ENCODE peak calls at places on chromosomes 1 and 21, in seven cellular contexts. One of them, this sample, is unnamed.

GRCh38 chr1:242017580-242018233 is 18.8 kb upstream of the MAP1LC3C start:
- DNase-seq in H1: peak
- DNase-seq in neuronal stem cell: no peak
- DNase-seq in H9: peak
- DNase-seq in IMR-90: peak
- DNase-seq in trophoblast cell: peak
- DNase-seq in mesendoderm: peak
- DNase-seq in this sample: peak

GRCh38 chr1:48027533-48027835 is 30.3 kb upstream of the TRABD2B start:
- DNase-seq in H9: no peak
- DNase-seq in trophoblast cell: no peak
- DNase-seq in IMR-90: no peak
- DNase-seq in mesendoderm: peak
- DNase-seq in H1: no peak
- DNase-seq in neuronal stem cell: no peak
- DNase-seq in this sample: no peak

GRCh38 chr1:11804666-11805453 is 904 bp downstream of the MTHFR start:
- DNase-seq in H1: peak
- DNase-seq in mesendoderm: peak
- DNase-seq in H9: no peak
- DNase-seq in neuronal stem cell: no peak
- DNase-seq in trophoblast cell: no peak
- DNase-seq in IMR-90: peak
- DNase-seq in this sample: peak

GRCh38 chr1:187516874-187517273 is 688.1 kb downstream of the PLA2G4A start:
- DNase-seq in mesendoderm: no peak
- DNase-seq in IMR-90: no peak
- DNase-seq in H9: no peak
- DNase-seq in neuronal stem cell: no peak
- DNase-seq in trophoblast cell: no peak
- DNase-seq in H1: no peak
- DNase-seq in this sample: no peak

GRCh38 chr1:234990874-234991801 is 137.5 kb downstream of the TOMM20 start:
- DNase-seq in neuronal stem cell: no peak
- DNase-seq in H1: no peak
- DNase-seq in mesendoderm: no peak
- DNase-seq in IMR-90: no peak
- DNase-seq in trophoblast cell: no peak
- DNase-seq in H9: no peak
- DNase-seq in this sample: no peak

GRCh38 chr21:41614456-41615010 is 106.6 kb upstream of the TMPRSS2 start:
- DNase-seq in neuronal stem cell: no peak
- DNase-seq in H9: no peak
- DNase-seq in IMR-90: no peak
- DNase-seq in H1: no peak
- DNase-seq in mesendoderm: no peak
- DNase-seq in trophoblast cell: no peak
- DNase-seq in this sample: no peak

GRCh38 chr1:200561856-200562214 is 58.7 kb downstream of the KIF14 start:
- DNase-seq in H9: no peak
- DNase-seq in trophoblast cell: no peak
- DNase-seq in mesendoderm: no peak
- DNase-seq in neuronal stem cell: no peak
- DNase-seq in IMR-90: no peak
- DNase-seq in H1: no peak
- DNase-seq in this sample: no peak

GRCh38 chr1:169193191-169193850 is 86.8 kb downstream of the ATP1B1 start:
- DNase-seq in IMR-90: peak
- DNase-seq in H9: no peak
- DNase-seq in neuronal stem cell: no peak
- DNase-seq in H1: no peak
- DNase-seq in trophoblast cell: no peak
- DNase-seq in mesendoderm: peak
- DNase-seq in this sample: no peak

GRCh38 chr1:24323281-24323680 is 4.1 kb downstream of the GRHL3 start:
- DNase-seq in H9: no peak
- DNase-seq in H1: no peak
- DNase-seq in mesendoderm: no peak
- DNase-seq in IMR-90: no peak
- DNase-seq in trophoblast cell: no peak
- DNase-seq in neuronal stem cell: no peak
- DNase-seq in this sample: no peak

GRCh38 chr1:237041795-237042466 is at the start of gene RYR2:
- DNase-seq in trophoblast cell: no peak
- DNase-seq in neuronal stem cell: peak
- DNase-seq in H9: peak
- DNase-seq in mesendoderm: peak
- DNase-seq in IMR-90: no peak
- DNase-seq in H1: peak
- DNase-seq in this sample: no peak

GRCh38 chr1:202018476-202019234 is 8.3 kb downstream of the ELF3 start:
- DNase-seq in neuronal stem cell: no peak
- DNase-seq in trophoblast cell: peak
- DNase-seq in IMR-90: no peak
- DNase-seq in H9: no peak
- DNase-seq in H1: no peak
- DNase-seq in mesendoderm: peak
- DNase-seq in this sample: no peak

GRCh38 chr1:234772345-234773147 is 162.6 kb upstream of the IRF2BP2 start:
- DNase-seq in H9: peak
- DNase-seq in neuronal stem cell: no peak
- DNase-seq in IMR-90: peak
- DNase-seq in H1: no peak
- DNase-seq in trophoblast cell: peak
- DNase-seq in mesendoderm: peak
- DNase-seq in this sample: peak

GRCh38 chr1:67618285-67619018 is 66.5 kb upstream of the GADD45A start:
- DNase-seq in mesendoderm: no peak
- DNase-seq in H9: no peak
- DNase-seq in neuronal stem cell: no peak
- DNase-seq in trophoblast cell: peak
- DNase-seq in H1: peak
- DNase-seq in IMR-90: peak
- DNase-seq in this sample: peak

GRCh38 chr1:245771521-245772281 is 616.9 kb downstream of the KIF26B start:
- DNase-seq in IMR-90: peak
- DNase-seq in neuronal stem cell: no peak
- DNase-seq in mesendoderm: no peak
- DNase-seq in trophoblast cell: peak
- DNase-seq in H1: no peak
- DNase-seq in H9: no peak
- DNase-seq in this sample: peak

DNA sequence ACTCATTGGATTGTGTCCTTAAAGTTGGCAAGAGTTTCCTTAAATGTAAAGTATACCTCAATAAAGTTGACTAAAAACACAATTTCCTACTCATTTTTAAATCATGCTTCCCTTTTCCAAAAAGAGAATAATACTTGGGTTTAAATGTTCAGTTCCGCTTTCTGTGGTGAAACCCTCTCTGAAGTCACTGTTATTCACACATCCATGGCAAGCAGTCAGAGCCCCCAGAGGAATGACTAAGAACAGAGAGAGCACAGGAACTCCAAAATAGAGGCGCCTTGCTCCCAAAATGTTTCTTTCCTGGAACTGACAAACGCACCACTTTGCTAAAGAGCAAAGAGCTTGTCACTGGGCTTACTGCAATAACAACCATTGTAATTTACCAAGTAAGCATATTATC is 142.5 kb downstream of the TIAM1 start:
- DNase-seq in IMR-90: peak
- DNase-seq in H9: no peak
- DNase-seq in H1: no peak
- DNase-seq in neuronal stem cell: no peak
- DNase-seq in trophoblast cell: no peak
- DNase-seq in mesendoderm: no peak
- DNase-seq in this sample: no peak
- H4K8ac ChIP-seq in IMR-90: no peak
- H4K8ac ChIP-seq in H9: no peak
- H4K8ac ChIP-seq in H1: no peak
- H4K8ac ChIP-seq in neuronal stem cell: no peak
- H4K8ac ChIP-seq in trophoblast cell: no peak
- H4K8ac ChIP-seq in mesendoderm: no peak
- H4K8ac ChIP-seq in this sample: no peak

DNA sequence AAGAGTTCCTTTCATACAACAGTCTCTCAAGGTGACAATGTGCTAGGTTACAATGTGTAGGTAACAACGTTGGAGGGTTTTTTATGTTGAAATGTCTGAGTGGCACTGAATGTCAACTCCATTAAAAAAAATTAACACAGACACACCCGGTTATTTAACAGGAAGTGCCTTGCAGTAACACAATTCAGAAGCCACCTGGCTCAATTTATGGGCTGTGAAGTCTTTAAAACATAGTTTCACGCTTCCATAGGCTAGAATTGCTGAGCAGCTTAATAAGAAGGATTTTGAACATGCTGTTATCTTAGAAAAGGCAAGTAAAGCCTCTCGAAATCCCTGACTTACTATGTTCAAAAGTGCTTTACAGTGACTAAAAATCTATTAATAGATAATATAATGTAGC is 19.7 kb downstream of the SRSF4 start:
- DNase-seq in IMR-90: no peak
- DNase-seq in H1: no peak
- DNase-seq in H9: no peak
- DNase-seq in trophoblast cell: no peak
- DNase-seq in neuronal stem cell: no peak
- DNase-seq in mesendoderm: no peak
- DNase-seq in this sample: no peak
- H4K8ac ChIP-seq in IMR-90: no peak
- H4K8ac ChIP-seq in H1: no peak
- H4K8ac ChIP-seq in H9: no peak
- H4K8ac ChIP-seq in trophoblast cell: no peak
- H4K8ac ChIP-seq in neuronal stem cell: no peak
- H4K8ac ChIP-seq in mesendoderm: no peak
- H4K8ac ChIP-seq in this sample: no peak

GRCh38 chr1:110294308-110294707 is 44.9 kb upstream of the RBM15 start:
- DNase-seq in H1: no peak
- DNase-seq in neuronal stem cell: no peak
- DNase-seq in mesendoderm: no peak
- DNase-seq in trophoblast cell: no peak
- DNase-seq in H9: no peak
- DNase-seq in IMR-90: no peak
- DNase-seq in this sample: no peak
- H4K8ac ChIP-seq in H1: no peak
- H4K8ac ChIP-seq in neuronal stem cell: no peak
- H4K8ac ChIP-seq in mesendoderm: no peak
- H4K8ac ChIP-seq in trophoblast cell: no peak
- H4K8ac ChIP-seq in H9: no peak
- H4K8ac ChIP-seq in IMR-90: no peak
- H4K8ac ChIP-seq in this sample: no peak

GRCh38 chr1:208728815-208729214 is 484.6 kb upstream of the PLXNA2 start:
- DNase-seq in H9: no peak
- DNase-seq in neuronal stem cell: no peak
- DNase-seq in IMR-90: no peak
- DNase-seq in trophoblast cell: no peak
- DNase-seq in H1: no peak
- DNase-seq in mesendoderm: no peak
- DNase-seq in this sample: no peak
- H4K8ac ChIP-seq in H9: no peak
- H4K8ac ChIP-seq in neuronal stem cell: no peak
- H4K8ac ChIP-seq in IMR-90: no peak
- H4K8ac ChIP-seq in trophoblast cell: no peak
- H4K8ac ChIP-seq in H1: no peak
- H4K8ac ChIP-seq in mesendoderm: no peak
- H4K8ac ChIP-seq in this sample: no peak

GRCh38 chr1:63982201-63982600 is 208.4 kb downstream of the ROR1 start:
- DNase-seq in IMR-90: no peak
- DNase-seq in mesendoderm: no peak
- DNase-seq in neuronal stem cell: no peak
- DNase-seq in H1: no peak
- DNase-seq in H9: no peak
- DNase-seq in trophoblast cell: no peak
- DNase-seq in this sample: no peak
- H4K8ac ChIP-seq in IMR-90: no peak
- H4K8ac ChIP-seq in mesendoderm: no peak
- H4K8ac ChIP-seq in neuronal stem cell: no peak
- H4K8ac ChIP-seq in H1: no peak
- H4K8ac ChIP-seq in H9: no peak
- H4K8ac ChIP-seq in trophoblast cell: no peak
- H4K8ac ChIP-seq in this sample: no peak